ENCODE peak calls at places on chromosomes 6 and 20, in seven cellular contexts. Y is H9, Q is tibial artery, T is spleen, L is astrocyte of the spinal cord, K is AG10803, U is heart right ventricle. H is an unnamed sample.

GRCh38 chr6:82246802-82247633 is 526 bp downstream of the IBTK start:
- DNase-seq in Y (peak), Q (no peak), T (no peak), L (peak), K (peak), U (peak), H (peak)

GRCh38 chr20:60091284-60091683 is 133.1 kb downstream of the CDH26 start:
- DNase-seq in Y (no peak), Q (no peak), T (no peak), L (no peak), K (no peak), U (no peak), H (no peak)

GRCh38 chr20:58608096-58608840 is 42.8 kb upstream of the STX16 start:
- DNase-seq in Y (no peak), Q (no peak), T (peak), L (no peak), K (no peak), U (no peak), H (no peak)

GRCh38 chr6:35489066-35489465 is 7.8 kb downstream of the TEAD3 start:
- DNase-seq in Y (no peak), Q (no peak), T (no peak), L (no peak), K (no peak), U (no peak), H (no peak)

GRCh38 chr6:166474721-166475565 is 92.2 kb upstream of the MPC1 start:
- DNase-seq in Y (no peak), Q (peak), T (peak), L (no peak), K (peak), U (no peak), H (no peak)

GRCh38 chr20:53212018-53212417 is 239.9 kb downstream of the TSHZ2 start:
- DNase-seq in Y (no peak), Q (no peak), T (no peak), L (no peak), K (no peak), U (no peak), H (no peak)

GRCh38 chr20:6038256-6038655 is 15.6 kb downstream of the LRRN4 start:
- DNase-seq in Y (no peak), Q (no peak), T (no peak), L (no peak), K (no peak), U (peak), H (no peak)

GRCh38 chr20:21309678-21310467 is 6.7 kb downstream of the XRN2 start:
- DNase-seq in Y (no peak), Q (no peak), T (no peak), L (no peak), K (no peak), U (no peak), H (no peak)

GRCh38 chr20:49297605-49298530 is 20.0 kb upstream of the ZNFX1 start:
- DNase-seq in Y (no peak), Q (no peak), T (no peak), L (no peak), K (no peak), U (no peak), H (no peak)

GRCh38 chr6:111805511-111806181 is 67.6 kb downstream of the FYN start:
- DNase-seq in Y (no peak), Q (no peak), T (no peak), L (peak), K (peak), U (no peak), H (no peak)

GRCh38 chr6:3751019-3751729 is at the start of gene PXDC1:
- DNase-seq in Y (peak), Q (no peak), T (peak), L (no peak), K (no peak), U (no peak), H (no peak)

GRCh38 chr6:83252717-83253116 is 59.6 kb downstream of the RWDD2A start:
- DNase-seq in Y (no peak), Q (no peak), T (no peak), L (peak), K (peak), U (no peak), H (no peak)

GRCh38 chr20:23078351-23078993 is 7.7 kb downstream of the CD93 start:
- DNase-seq in Y (no peak), Q (no peak), T (no peak), L (peak), K (peak), U (no peak), H (no peak)

GRCh38 chr20:32203556-32204484 is 3.7 kb downstream of the PLAGL2 start:
- DNase-seq in Y (no peak), Q (no peak), T (no peak), L (peak), K (no peak), U (no peak), H (no peak)

GRCh38 chr6:160919713-160920112 is 71.9 kb upstream of the MAP3K4 start:
- DNase-seq in Y (no peak), Q (no peak), T (no peak), L (peak), K (peak), U (no peak), H (no peak)

GRCh38 chr6:118709859-118710350 is 58.5 kb upstream of the CEP85L start:
- DNase-seq in Y (no peak), Q (no peak), T (peak), L (peak), K (peak), U (no peak), H (no peak)

GRCh38 chr20:36786246-36786645 is 12.7 kb upstream of the DSN1 start:
- DNase-seq in Y (no peak), Q (no peak), T (no peak), L (no peak), K (no peak), U (no peak), H (no peak)

GRCh38 chr6:29016559-29017427 is 11.7 kb upstream of the ZNF311 start:
- DNase-seq in Y (peak), Q (peak), T (peak), L (peak), K (peak), U (peak), H (no peak)

GRCh38 chr6:21263531-21264287 is 329.8 kb upstream of the SOX4 start:
- DNase-seq in Y (no peak), Q (no peak), T (no peak), L (peak), K (peak), U (no peak), H (peak)

GRCh38 chr6:168526841-168527281 is 85.9 kb downstream of the SMOC2 start:
- DNase-seq in Y (no peak), Q (peak), T (no peak), L (no peak), K (no peak), U (peak), H (no peak)

GRCh38 chr20:49712918-49713778 is 530 bp downstream of the B4GALT5 start:
- DNase-seq in Y (peak), Q (peak), T (peak), L (no peak), K (no peak), U (peak), H (no peak)

GRCh38 chr6:159151266-159151855 is 17.8 kb upstream of the FNDC1 start:
- DNase-seq in Y (no peak), Q (no peak), T (no peak), L (peak), K (peak), U (peak), H (no peak)

GRCh38 chr6:16739329-16739801 is 21.9 kb downstream of the ATXN1 start:
- DNase-seq in Y (no peak), Q (no peak), T (no peak), L (peak), K (peak), U (no peak), H (no peak)

GRCh38 chr6:158894192-158894591 is 75.0 kb upstream of the EZR start:
- DNase-seq in Y (peak), Q (no peak), T (no peak), L (peak), K (peak), U (no peak), H (no peak)

GRCh38 chr6:132210886-132211563 is 190.2 kb downstream of the MOXD1 start:
- DNase-seq in Y (no peak), Q (no peak), T (no peak), L (no peak), K (no peak), U (no peak), H (no peak)

GRCh38 chr6:6317825-6318733 is 2.4 kb downstream of the F13A1 start:
- DNase-seq in Y (peak), Q (no peak), T (no peak), L (no peak), K (no peak), U (peak), H (no peak)

GRCh38 chr20:1418335-1418734 is 25.5 kb upstream of the FKBP1A start:
- DNase-seq in Y (no peak), Q (no peak), T (no peak), L (no peak), K (peak), U (no peak), H (no peak)

GRCh38 chr6:155611742-155612141 is 156.1 kb upstream of the NOX3 start:
- DNase-seq in Y (no peak), Q (no peak), T (no peak), L (no peak), K (no peak), U (no peak), H (no peak)

GRCh38 chr6:137853569-137854213 is 13.4 kb upstream of the TNFAIP3 start:
- DNase-seq in Y (no peak), Q (no peak), T (no peak), L (peak), K (no peak), U (no peak), H (no peak)

GRCh38 chr6:136104556-136104955 is 145.6 kb downstream of the MTFR2 start:
- DNase-seq in Y (no peak), Q (no peak), T (no peak), L (no peak), K (peak), U (no peak), H (no peak)

GRCh38 chr20:56845546-56846081 is 216.5 kb downstream of the TFAP2C start:
- DNase-seq in Y (no peak), Q (no peak), T (no peak), L (no peak), K (no peak), U (no peak), H (no peak)

GRCh38 chr6:20483902-20484497 is 50.3 kb upstream of the CDKAL1 start:
- DNase-seq in Y (no peak), Q (no peak), T (no peak), L (no peak), K (peak), U (no peak), H (no peak)

GRCh38 chr6:157075549-157076426 is 247.5 kb downstream of the TMEM242 start:
- DNase-seq in Y (no peak), Q (no peak), T (no peak), L (peak), K (no peak), U (no peak), H (no peak)

GRCh38 chr6:13421425-13422057 is 65.9 kb downstream of the GFOD1 start:
- DNase-seq in Y (peak), Q (no peak), T (no peak), L (no peak), K (no peak), U (no peak), H (no peak)

GRCh38 chr6:3211681-3212080 is 15.8 kb downstream of the TUBB2B start:
- DNase-seq in Y (no peak), Q (no peak), T (no peak), L (no peak), K (peak), U (no peak), H (no peak)

GRCh38 chr6:35833534-35833933 is 28.4 kb downstream of the LHFPL5 start:
- DNase-seq in Y (no peak), Q (no peak), T (no peak), L (no peak), K (peak), U (no peak), H (no peak)

GRCh38 chr6:169008641-169009040 is 245.0 kb downstream of the THBS2 start:
- DNase-seq in Y (no peak), Q (no peak), T (no peak), L (no peak), K (no peak), U (no peak), H (peak)

GRCh38 chr6:3356056-3356823 is 97.5 kb downstream of the PSMG4 start:
- DNase-seq in Y (peak), Q (peak), T (peak), L (peak), K (peak), U (peak), H (peak)

GRCh38 chr6:100370265-100370664 is 94.5 kb downstream of the SIM1 start:
- DNase-seq in Y (no peak), Q (no peak), T (no peak), L (no peak), K (no peak), U (no peak), H (no peak)
- TF ChIP-seq CTCF in Y (peak), Q (no peak), T (no peak), L (peak), K (peak), U (no peak), H (no peak)

GRCh38 chr6:81075974-81076373 is 676.5 kb downstream of the TENT5A start:
- DNase-seq in Y (peak), Q (no peak), T (no peak), L (peak), K (no peak), U (no peak), H (no peak)
- TF ChIP-seq CTCF in Y (peak), Q (no peak), T (no peak), L (peak), K (peak), U (peak), H (no peak)

GRCh38 chr6:108622601-108623335 is 62.1 kb downstream of the FOXO3 start:
- DNase-seq in Y (no peak), Q (peak), T (no peak), L (peak), K (peak), U (peak), H (no peak)
- TF ChIP-seq CTCF in Y (no peak), Q (no peak), T (no peak), L (peak), K (peak), U (no peak), H (no peak)

DNA sequence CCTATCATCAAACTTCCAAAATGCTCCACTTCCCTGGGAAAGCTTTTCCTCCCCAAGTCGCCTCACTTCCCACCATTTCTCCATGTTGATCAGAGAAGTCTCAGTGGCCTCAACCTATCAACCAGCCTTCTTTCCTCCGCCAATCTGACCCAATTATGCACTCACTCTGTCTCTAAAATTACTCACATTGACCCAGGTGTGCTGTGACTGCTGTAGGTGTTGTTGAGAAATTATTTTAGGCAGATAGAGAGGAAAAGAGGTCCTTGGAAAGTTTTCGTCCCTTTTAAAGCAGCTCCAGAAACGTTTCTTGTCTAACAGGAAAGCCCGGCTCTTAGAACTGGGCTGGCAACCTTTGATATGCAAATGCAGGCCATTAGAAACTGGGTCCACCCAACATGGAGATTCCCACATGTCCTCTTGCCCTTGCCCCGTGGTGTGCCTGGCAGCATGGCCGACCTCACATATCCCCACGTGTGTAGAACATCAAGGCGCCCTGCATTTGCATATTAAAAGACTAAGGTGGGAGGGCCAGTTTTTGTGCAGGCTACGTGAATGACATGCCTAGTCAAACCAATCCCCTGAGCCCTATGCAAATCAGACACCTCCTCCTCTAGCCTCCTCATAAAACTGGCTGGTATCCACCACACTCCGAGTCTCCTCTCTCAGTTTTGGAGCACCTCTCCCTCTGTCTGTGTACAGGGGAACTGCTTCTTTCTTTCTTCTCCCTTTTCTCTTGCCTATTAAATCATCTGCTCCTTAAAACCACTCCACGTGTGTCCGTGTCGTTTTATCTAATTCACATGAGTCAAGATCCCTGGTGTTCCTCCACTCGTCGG is 12.9 kb downstream of the IPCEF1 start:
- DNase-seq in Y (peak), Q (no peak), T (no peak), L (peak), K (peak), U (peak), H (peak)
- TF ChIP-seq CTCF in Y (peak), Q (no peak), T (no peak), L (peak), K (peak), U (peak), H (no peak)

GRCh38 chr6:65771946-65772345 is 64.9 kb upstream of the EYS start:
- DNase-seq in Y (no peak), Q (no peak), T (no peak), L (no peak), K (no peak), U (no peak), H (no peak)

GRCh38 chr6:65780691-65781090 is 73.7 kb upstream of the EYS start:
- DNase-seq in Y (no peak), Q (no peak), T (no peak), L (no peak), K (no peak), U (no peak), H (no peak)

DNA sequence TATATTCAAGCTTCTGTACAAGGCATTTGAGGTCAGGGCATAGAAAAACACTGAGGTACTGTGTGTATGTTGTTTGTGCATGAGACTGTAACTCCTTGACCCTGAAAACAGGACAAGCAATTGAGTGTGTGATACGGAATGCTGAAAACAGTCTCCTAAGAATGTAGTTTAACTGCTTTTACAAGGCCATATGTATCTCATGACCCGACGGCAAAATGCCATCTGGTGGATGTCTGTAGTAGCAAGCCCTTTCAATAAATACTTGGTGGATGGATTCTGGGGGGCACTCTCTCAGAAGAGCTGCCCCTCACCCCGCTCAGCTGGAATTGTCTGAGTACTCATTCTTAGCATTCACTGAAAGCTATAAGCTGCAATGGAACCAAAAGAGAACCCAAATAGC is 69.3 kb upstream of the EYS start:
- DNase-seq in Y (peak), Q (no peak), T (no peak), L (no peak), K (no peak), U (no peak), H (no peak)
- TF ChIP-seq CTCF in Y (peak), Q (no peak), T (no peak), L (no peak), K (no peak), U (no peak), H (no peak)

GRCh38 chr6:170583736-170584180 is 679 bp downstream of the PDCD2 start:
- DNase-seq in Y (no peak), Q (no peak), T (no peak), L (peak), K (peak), U (no peak), H (no peak)
- TF ChIP-seq CTCF in Y (peak), Q (no peak), T (no peak), L (no peak), K (no peak), U (no peak), H (no peak)

DNA sequence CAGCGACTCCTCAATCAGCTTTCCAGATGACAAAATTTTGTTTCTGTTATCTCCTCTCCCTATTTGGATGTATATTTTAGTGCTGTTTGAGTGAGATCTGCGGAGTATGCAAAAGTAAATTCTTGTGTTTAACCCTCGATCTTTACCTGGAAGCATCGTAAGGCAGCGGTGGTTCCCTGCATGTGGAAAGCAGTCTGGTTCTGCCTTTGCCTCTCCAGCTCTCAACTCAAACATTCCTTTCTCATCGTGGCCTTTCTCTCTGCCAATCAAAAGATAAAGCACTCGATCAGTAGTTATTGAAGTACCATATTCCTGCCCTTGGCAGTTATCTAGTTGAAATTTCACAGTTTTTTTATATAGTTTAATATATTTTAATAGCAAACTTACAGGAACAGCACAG is 44.0 kb upstream of the BTN3A2 start:
- DNase-seq in Y (no peak), Q (no peak), T (no peak), L (no peak), K (no peak), U (no peak), H (no peak)
- TF ChIP-seq CTCF in Y (no peak), Q (no peak), T (no peak), L (no peak), K (no peak), U (no peak), H (no peak)

H was measured in esophagus muscularis mucosa.